ENCODE peak calls at places on chromosomes 11 and 22, in four cellular contexts. K, F, H and Z are unnamed samples.

GRCh38 chr11:75293903-75294302 is 53.3 kb downstream of the TPBGL start:
- DNase-seq in F (no peak), K (no peak), H (no peak), Z (no peak)

GRCh38 chr22:20395897-20396287 is 1.9 kb downstream of the ZNF74 start:
- DNase-seq in H (no peak), K (no peak), F (no peak), Z (no peak)

GRCh38 chr11:6771926-6772898 is at the start of gene OR2AG2:
- DNase-seq in K (no peak), H (no peak), F (no peak), Z (no peak)

GRCh38 chr11:103295704-103296103 is 186.5 kb downstream of the DYNC2H1 start:
- DNase-seq in K (peak), F (no peak), H (no peak), Z (no peak)

GRCh38 chr11:88250566-88251080 is 75.4 kb upstream of the RAB38 start:
- DNase-seq in F (no peak), K (peak), H (no peak), Z (no peak)

GRCh38 chr22:35947794-35948425 is 80.7 kb downstream of the RBFOX2 start:
- DNase-seq in K (no peak), F (no peak), H (no peak), Z (no peak)

GRCh38 chr22:50284479-50284878 is 14.3 kb upstream of the MAPK11 start:
- DNase-seq in K (no peak), H (no peak), F (no peak), Z (no peak)

GRCh38 chr22:35882226-35883027 is 146.2 kb downstream of the RBFOX2 start:
- DNase-seq in H (no peak), K (peak), F (no peak), Z (no peak)

GRCh38 chr11:120894207-120894989 is 129.5 kb upstream of the TBCEL start:
- DNase-seq in K (no peak), F (peak), H (no peak), Z (no peak)

GRCh38 chr11:125382211-125382807 is 113.8 kb downstream of the FEZ1 start:
- DNase-seq in K (no peak), H (no peak), F (peak), Z (no peak)

GRCh38 chr11:114040706-114041211 is 18.8 kb upstream of the ZBTB16 start:
- DNase-seq in K (peak), F (no peak), H (no peak), Z (no peak)
- H3K27ac ChIP-seq in K (no peak), F (no peak), H (no peak), Z (no peak)

GRCh38 chr22:22026157-22026831 is 43.7 kb upstream of the TOP3B start:
- DNase-seq in K (no peak), F (no peak), H (no peak), Z (no peak)
- H3K27ac ChIP-seq in K (no peak), F (peak), H (no peak), Z (no peak)

GRCh38 chr11:124177344-124177743 is 5.8 kb upstream of the OR10D3 start:
- DNase-seq in K (no peak), F (no peak), H (no peak), Z (no peak)

GRCh38 chr11:124172599-124172998 is 10.5 kb upstream of the OR10D3 start:
- DNase-seq in K (no peak), H (no peak), F (no peak), Z (no peak)

GRCh38 chr11:124172076-124172475 is 11.1 kb upstream of the OR10D3 start:
- DNase-seq in F (no peak), K (no peak), H (no peak), Z (no peak)

GRCh38 chr11:124170801-124171586 is 12.2 kb upstream of the OR10D3 start:
- DNase-seq in K (no peak), H (no peak), F (no peak), Z (no peak)

DNA sequence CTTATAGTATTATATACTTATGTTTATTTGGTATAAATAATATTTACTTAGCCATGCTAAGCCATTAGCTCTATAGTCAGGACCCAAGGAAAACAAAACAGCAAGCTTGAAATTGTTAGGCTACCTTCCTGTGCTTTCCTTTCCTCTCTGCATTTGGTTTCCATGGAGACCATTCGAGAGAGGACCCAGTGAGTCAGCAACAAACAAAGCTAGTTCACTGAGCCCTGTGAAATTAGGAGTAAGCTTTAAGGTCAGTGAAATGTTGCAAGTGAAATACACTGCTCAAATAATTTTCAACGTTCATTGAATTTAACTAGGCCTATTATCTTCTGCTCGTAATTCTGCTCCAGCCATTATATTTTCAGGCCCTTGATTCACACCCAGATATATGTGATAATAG is 9.1 kb upstream of the OR10D3 start:
- DNase-seq in H (no peak), K (peak), F (no peak), Z (peak)
- H3K27ac ChIP-seq in H (no peak), K (no peak), F (no peak), Z (no peak)

GRCh38 chr11:11972148-11972547 is 36.3 kb downstream of the DKK3 start:
- DNase-seq in H (no peak), F (no peak), K (no peak), Z (no peak)

GRCh38 chr11:11970556-11970955 is 37.9 kb downstream of the DKK3 start:
- DNase-seq in K (no peak), H (no peak), F (no peak), Z (no peak)

GRCh38 chr11:11967669-11968510 is 40.5 kb downstream of the DKK3 start:
- DNase-seq in H (no peak), K (no peak), F (peak), Z (no peak)

GRCh38 chr11:11968511-11969280 is 39.7 kb downstream of the DKK3 start:
- DNase-seq in K (peak), H (no peak), F (peak), Z (no peak)

DNA sequence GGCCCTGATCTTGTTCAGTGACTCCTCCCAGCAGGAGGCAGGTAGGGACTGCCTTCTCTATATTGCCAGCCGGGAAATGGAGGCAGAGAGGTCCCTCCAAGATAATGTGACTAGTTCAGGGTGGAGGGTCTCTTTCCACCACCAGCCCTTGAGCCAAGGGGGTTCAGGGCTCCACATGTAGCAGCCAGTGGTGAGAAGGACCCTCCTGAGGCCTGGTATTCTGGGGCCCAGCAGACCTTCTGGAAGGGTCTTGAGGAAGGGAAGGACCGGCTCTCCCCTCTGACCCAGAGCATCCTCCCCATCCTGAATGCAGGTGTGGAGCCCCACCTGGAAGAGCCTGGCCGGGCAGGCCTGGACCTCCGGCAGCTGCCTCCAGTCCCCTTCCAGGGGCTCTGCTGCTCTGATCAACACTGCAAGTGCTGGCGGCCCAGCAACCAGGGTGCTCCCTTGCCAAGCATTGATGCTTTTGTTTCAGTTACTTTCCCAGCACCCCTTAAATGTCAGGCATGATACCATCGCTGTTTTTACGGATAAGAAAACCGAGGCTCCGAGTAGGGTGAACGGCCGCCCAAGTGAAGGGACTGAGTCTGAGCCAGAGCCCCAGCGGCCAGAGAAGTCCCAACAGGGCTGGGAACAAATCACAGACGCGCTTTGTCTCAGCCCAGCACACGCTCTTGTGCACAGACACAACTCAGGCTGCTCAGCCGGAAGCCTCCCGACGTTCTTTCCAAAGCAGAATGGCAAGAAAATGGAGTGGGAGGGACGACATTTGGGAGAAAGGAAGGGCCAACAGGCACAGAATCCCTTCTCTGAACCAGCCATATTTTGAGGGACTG is 38.8 kb downstream of the DKK3 start:
- DNase-seq in H (no peak), F (peak), K (no peak), Z (no peak)
- H3K27ac ChIP-seq in H (no peak), F (no peak), K (no peak), Z (no peak)

GRCh38 chr11:99234534-99234933 is 213.8 kb downstream of the CNTN5 start:
- DNase-seq in K (no peak), F (no peak), H (no peak), Z (no peak)

GRCh38 chr11:99229544-99229943 is 208.8 kb downstream of the CNTN5 start:
- DNase-seq in H (no peak), K (no peak), F (no peak), Z (no peak)
- H3K27ac ChIP-seq in H (no peak), K (no peak), F (no peak), Z (no peak)

GRCh38 chr22:41902932-41903421 is 11.9 kb downstream of the SHISA8 start:
- DNase-seq in K (no peak), H (no peak), F (no peak), Z (no peak)

GRCh38 chr22:41900652-41901312 is 14.1 kb downstream of the SHISA8 start:
- DNase-seq in F (peak), H (no peak), K (no peak), Z (no peak)

GRCh38 chr22:41899992-41900651 is 14.8 kb downstream of the SHISA8 start:
- DNase-seq in K (no peak), F (peak), H (no peak), Z (no peak)

GRCh38 chr22:41904450-41905410 is 10.1 kb downstream of the SHISA8 start:
- DNase-seq in F (no peak), K (no peak), H (no peak), Z (no peak)

DNA sequence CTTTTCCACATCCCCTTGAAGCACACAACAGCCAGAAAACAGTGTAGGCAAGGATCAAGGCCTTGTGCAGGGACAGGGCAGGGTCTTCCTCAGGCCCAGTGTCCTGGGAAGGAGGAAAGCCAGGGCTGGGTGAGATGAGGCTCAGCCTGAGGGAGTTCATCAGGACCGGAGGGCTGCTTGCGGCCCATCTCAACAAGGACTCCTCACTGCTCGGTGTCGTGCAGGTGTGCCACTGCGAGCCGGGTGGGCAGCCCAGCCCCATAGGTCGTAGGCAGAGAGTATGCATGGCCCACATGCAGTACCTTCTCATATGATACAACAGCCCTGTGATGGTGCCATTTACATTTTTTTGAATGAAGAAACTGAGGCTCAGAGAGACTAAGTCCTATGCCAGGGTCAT is 12.9 kb downstream of the SHISA8 start:
- DNase-seq in H (no peak), K (no peak), F (no peak), Z (no peak)
- H3K27ac ChIP-seq in H (no peak), K (no peak), F (no peak), Z (no peak)

DNA sequence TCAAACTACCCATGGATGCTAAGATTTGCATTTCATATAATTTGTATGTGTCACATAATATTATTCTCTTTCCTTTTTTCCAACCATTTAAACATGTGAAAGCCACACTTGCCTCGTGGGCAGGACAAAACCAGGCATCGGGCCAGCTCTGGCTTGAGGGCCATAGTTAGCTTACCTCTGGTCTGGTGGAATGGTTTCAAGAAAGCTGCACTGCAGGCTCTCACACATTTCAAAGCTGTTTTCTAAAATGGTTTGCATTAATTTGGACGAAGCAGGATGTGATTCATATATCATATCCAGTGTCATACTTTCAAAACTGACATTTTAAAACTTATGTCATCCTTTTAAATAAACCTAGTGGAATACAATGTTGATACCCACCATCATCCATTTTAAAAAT is 64.6 kb upstream of the CD5 start:
- DNase-seq in K (peak), H (no peak), F (no peak), Z (no peak)
- H3K27ac ChIP-seq in K (no peak), H (no peak), F (no peak), Z (no peak)

GRCh38 chr11:795638-796564 is 2.2 kb downstream of the SLC25A22 start:
- DNase-seq in K (peak), H (peak), F (peak), Z (no peak)

GRCh38 chr11:794013-794765 is 3.9 kb downstream of the SLC25A22 start:
- DNase-seq in F (no peak), K (no peak), H (no peak), Z (no peak)

GRCh38 chr11:796565-797299 is 1.3 kb downstream of the SLC25A22 start:
- DNase-seq in F (peak), K (no peak), H (no peak), Z (no peak)

GRCh38 chr11:793556-793955 is 3.7 kb upstream of the CEND1 start:
- DNase-seq in H (no peak), K (no peak), F (no peak), Z (no peak)

DNA sequence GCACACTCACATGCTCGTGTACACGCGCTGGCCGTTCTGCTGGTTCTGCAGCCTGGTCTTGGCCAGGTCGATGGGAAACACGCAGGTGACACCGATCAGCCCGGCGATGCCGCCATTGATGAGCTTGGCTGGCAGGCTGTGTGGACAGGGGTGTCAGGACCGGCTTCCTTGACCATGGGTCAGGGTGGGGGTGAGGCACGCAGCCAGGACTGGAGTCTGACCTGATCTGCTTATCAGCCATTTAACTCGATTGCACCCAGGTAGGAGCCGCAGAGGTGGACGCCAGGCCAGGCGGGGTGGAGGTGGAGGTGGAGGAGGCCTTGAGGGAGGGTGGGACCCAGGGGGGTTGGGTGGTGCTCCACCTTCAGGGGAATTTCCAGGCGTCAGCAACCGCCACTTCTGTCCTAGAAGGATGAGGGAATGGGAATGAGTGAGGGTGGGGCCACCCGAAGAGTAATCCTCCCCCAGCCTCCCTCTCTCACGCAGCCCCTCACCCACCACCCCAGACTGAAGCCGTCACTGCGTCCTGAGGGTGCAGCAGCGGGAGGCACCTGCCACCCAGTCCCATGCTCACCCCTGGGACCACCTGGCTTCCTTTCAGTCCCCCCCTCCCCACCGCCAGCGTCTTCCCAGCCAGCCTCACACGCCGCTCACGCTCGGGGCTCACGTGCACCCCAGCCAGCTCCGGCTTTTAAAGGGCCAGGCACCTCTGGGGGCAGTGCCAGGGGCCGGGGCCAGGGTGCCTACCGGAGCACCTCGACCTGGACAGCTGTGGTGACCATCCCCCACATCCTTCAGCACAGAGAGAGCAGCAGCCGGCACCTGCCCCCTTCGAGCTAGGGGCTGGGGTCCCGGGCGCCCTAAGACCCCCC is 3.1 kb downstream of the SLC25A22 start:
- DNase-seq in H (no peak), F (peak), K (no peak), Z (no peak)
- H3K27ac ChIP-seq in H (no peak), F (no peak), K (no peak), Z (no peak)

GRCh38 chr11:45856044-45856468 is 8.8 kb downstream of the CRY2 start:
- DNase-seq in H (no peak), K (peak), F (no peak), Z (no peak)
- H3K27ac ChIP-seq in H (no peak), K (peak), F (no peak), Z (no peak)